ENCODE peak calls at places on chromosomes 3 and 15, in eight cellular contexts. K is hepatocyte, V is cardiac muscle cell, A is GM12865, D is spleen, X is transverse colon, E is breast epithelium, R is HepG2. P is an unnamed sample.
A peak's percentile ranks its signal among the peaks of the same experiment; 100 is the strongest.

GRCh38 chr3:40207796-40208195 is 101.7 kb upstream of the EIF1B start:
- DNase-seq in R (no peak), V (peak; percentile 25), D (no peak), X (no peak), E (no peak), K (no peak), A (no peak), P (peak; percentile 39)

GRCh38 chr3:30551927-30552326 is 54.5 kb upstream of the TGFBR2 start:
- DNase-seq in X (no peak), R (no peak), K (no peak), E (no peak), V (no peak), D (no peak), A (no peak), P (no peak)

GRCh38 chr3:120682095-120682681 is at the start of gene HGD:
- DNase-seq in D (no peak), K (peak; percentile 80), A (no peak), E (peak; percentile 60), V (no peak), R (peak; percentile 97), X (peak; percentile 70), P (peak; percentile 23)

GRCh38 chr15:43544266-43544665 is 26.9 kb downstream of the MAP1A start:
- DNase-seq in D (no peak), E (no peak), V (no peak), X (no peak), R (no peak), A (no peak), K (no peak), P (no peak)

GRCh38 chr15:43511012-43511885 is 6.2 kb upstream of the MAP1A start:
- DNase-seq in X (no peak), R (peak; percentile 20), V (no peak), E (no peak), D (no peak), A (no peak), K (peak; percentile 49), P (no peak)

GRCh38 chr3:178709047-178709446 is 172.8 kb downstream of the KCNMB2 start:
- DNase-seq in D (no peak), A (no peak), X (no peak), R (no peak), E (no peak), V (peak; percentile 5), K (peak; percentile 20), P (peak; percentile 44)

GRCh38 chr15:32723171-32723948 is 5.6 kb downstream of the GREM1 start:
- DNase-seq in E (no peak), V (no peak), A (peak; percentile 83), K (no peak), X (no peak), R (no peak), D (no peak), P (no peak)

GRCh38 chr3:69161587-69162196 is 39.3 kb upstream of the LMOD3 start:
- DNase-seq in E (no peak), V (peak; percentile 71), X (no peak), D (no peak), R (peak; percentile 43), A (peak; percentile 65), K (peak; percentile 71), P (peak; percentile 53)

DNA sequence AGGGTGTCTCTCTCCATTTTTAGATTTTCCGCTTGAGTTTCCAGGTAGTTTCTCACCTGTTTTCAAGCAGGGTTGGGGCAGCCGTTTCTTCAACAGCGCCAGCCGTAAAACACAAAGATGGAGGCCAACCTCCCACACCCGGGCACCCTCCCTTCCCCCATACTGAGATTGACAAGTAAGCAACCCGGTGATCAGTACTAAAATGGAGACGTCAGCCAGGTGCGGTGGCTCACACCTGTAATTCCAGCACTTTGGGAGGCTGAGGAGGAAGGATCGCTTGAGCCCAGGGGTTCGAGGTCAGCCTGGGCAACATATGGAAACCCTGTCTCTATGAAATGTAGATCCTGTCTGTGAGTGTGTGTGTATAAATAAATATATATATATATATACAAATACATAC is 903 bp upstream of the ZSCAN2 start:
- DNase-seq in R (no peak), V (no peak), A (no peak), D (peak; percentile 77), X (no peak), K (no peak), E (no peak), P (no peak)
- H3K4me3 ChIP-seq in R (peak overlapping the region; percentile 41), V (no peak overlapping the region), A (no peak overlapping the region), D (peak overlapping the region; percentile 99), X (no peak overlapping the region), K (no peak overlapping the region), E (peak overlapping the region; percentile 86), P (no peak overlapping the region)

GRCh38 chr3:54307616-54308180 is 185.3 kb downstream of the CACNA2D3 start:
- DNase-seq in D (no peak), V (no peak), X (no peak), R (no peak), K (no peak), E (no peak), A (no peak), P (no peak)

GRCh38 chr3:54313418-54313817 is 191.1 kb downstream of the CACNA2D3 start:
- DNase-seq in E (no peak), R (no peak), X (no peak), V (no peak), K (no peak), A (no peak), D (no peak), P (no peak)

GRCh38 chr3:54304867-54305266 is 182.5 kb downstream of the CACNA2D3 start:
- DNase-seq in R (no peak), A (no peak), V (no peak), E (no peak), D (no peak), K (no peak), X (no peak), P (no peak)

DNA sequence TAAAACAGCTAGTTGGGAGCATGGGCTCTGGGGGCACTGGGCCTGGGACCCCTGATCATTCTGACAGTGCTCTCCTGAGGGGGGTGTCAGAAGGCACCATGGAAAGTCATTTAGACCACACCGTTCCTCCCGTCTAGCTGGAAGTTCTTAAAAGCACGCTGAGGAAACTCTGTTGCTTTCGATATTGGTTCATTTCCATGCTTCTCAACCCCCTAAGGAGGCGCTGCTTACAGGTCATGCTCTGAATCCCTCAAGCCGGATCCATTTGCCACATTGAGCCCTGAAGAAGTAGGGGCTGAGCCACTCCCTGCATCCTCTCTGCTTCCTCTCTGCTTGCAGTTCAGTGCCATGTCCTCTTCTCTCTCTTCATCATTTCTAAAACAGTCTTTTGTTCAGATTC is 187.2 kb downstream of the CACNA2D3 start:
- DNase-seq in E (no peak), V (no peak), X (no peak), D (no peak), A (no peak), K (no peak), R (no peak), P (no peak)
- H3K4me3 ChIP-seq in E (no peak overlapping the region), V (no peak overlapping the region), X (no peak overlapping the region), D (no peak overlapping the region), A (no peak overlapping the region), K (no peak overlapping the region), R (no peak overlapping the region), P (no peak overlapping the region)

GRCh38 chr3:138154534-138154933 is 20.2 kb downstream of the DBR1 start:
- DNase-seq in D (no peak), K (no peak), V (no peak), A (no peak), X (no peak), E (no peak), R (no peak), P (no peak)
- H3K4me3 ChIP-seq in D (no peak overlapping the region), K (no peak overlapping the region), V (no peak overlapping the region), A (no peak overlapping the region), X (no peak overlapping the region), E (no peak overlapping the region), R (no peak overlapping the region), P (no peak overlapping the region)

DNA sequence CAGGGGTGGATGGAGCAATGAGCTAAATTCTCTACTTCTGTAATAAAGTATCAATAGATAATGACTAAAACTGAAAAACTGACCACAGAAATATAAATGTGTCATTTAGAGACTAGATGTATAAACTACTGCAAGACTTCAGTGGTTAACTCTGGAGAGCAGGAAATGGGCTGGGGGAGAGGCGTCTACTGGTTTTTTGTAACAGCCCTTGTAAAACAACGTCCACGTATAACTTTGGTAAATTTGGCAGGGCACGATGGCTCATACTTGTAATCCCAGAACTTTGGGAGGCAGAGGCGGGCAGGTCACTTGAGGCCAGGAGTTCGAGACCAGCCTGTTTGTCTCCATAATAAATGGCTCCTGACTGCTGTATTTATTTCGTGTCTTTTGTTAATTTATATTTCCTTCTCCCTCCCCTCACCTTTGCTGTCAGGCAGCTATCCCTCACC is 12.5 kb downstream of the RAB27A start:
- DNase-seq in D (no peak), K (no peak), E (no peak), V (peak; percentile 48), X (peak; percentile 19), A (peak; percentile 93), R (no peak), P (no peak)
- H3K4me3 ChIP-seq in D (no peak overlapping the region), K (no peak overlapping the region), E (no peak overlapping the region), V (no peak overlapping the region), X (no peak overlapping the region), A (no peak overlapping the region), R (no peak overlapping the region), P (no peak overlapping the region)

DNA sequence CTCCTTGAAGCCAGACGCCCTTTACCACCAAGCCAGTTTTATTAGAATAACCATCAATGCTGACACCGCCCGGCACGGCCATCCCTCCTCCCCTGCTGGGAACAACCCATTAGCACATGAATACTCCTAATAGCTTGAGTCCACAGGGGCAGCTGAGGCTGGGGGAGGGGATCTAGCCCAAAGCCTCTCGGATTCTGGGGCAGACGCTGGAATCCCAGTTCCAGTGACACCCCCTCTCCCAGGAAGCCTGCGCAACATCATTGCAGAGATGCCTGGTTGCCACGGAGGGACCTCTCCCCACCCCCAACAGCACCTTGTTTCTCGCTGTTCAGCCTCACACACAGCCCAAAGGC is 1.2 kb upstream of the LINGO1 start:
- DNase-seq in R (no peak), X (no peak), D (no peak), K (no peak), V (no peak), A (no peak), E (no peak), P (no peak)
- H3K4me3 ChIP-seq in R (no peak overlapping the region), X (no peak overlapping the region), D (no peak overlapping the region), K (no peak overlapping the region), V (no peak overlapping the region), A (no peak overlapping the region), E (peak overlapping the region; percentile 78), P (no peak overlapping the region)

DNA sequence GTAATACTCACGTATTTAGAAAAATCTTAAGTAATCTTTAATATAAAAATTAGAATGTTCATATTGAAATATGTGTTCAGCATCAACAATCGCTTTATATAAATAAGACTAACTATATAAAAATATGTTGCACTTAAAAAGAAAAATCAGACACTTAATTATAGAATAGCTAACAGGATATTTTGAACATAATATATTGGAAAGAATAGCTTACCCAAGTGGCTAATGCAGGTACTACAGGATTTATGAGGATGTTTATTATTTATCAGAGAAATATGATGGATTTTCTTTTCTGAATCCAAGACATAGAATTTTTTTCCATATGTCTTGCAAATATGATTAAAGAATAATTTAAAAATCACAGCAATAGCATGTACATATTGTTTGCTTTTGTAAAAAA is 567.9 kb upstream of the GBE1 start:
- DNase-seq in K (no peak), D (no peak), X (no peak), V (no peak), A (no peak), R (no peak), E (no peak), P (peak; percentile 12)
- H3K4me3 ChIP-seq in K (no peak overlapping the region), D (no peak overlapping the region), X (no peak overlapping the region), V (no peak overlapping the region), A (no peak overlapping the region), R (no peak overlapping the region), E (no peak overlapping the region), P (no peak overlapping the region)

GRCh38 chr3:180913582-180914404 is 1.3 kb downstream of the FXR1 start:
- DNase-seq in D (no peak), K (no peak), A (no peak), V (peak; percentile 25), E (no peak), X (no peak), R (no peak), P (peak; percentile 9)
- H3K4me3 ChIP-seq in D (peak overlapping the region; percentile 62), K (peak overlapping the region; percentile 96), A (peak overlapping the region; percentile 79), V (peak overlapping the region; percentile 87), E (peak overlapping the region; percentile 93), X (peak overlapping the region; percentile 59), R (peak overlapping the region; percentile 99), P (peak overlapping the region; percentile 97)